ENCODE peak calls at places on chromosome 10, in eight cellular contexts. M is kidney epithelial cell, P is GM23248, N is A673, T is BJ, X is HCT116, G is SK-N-SH, R is tibial artery. U is an unnamed sample.

GRCh38 chr10:34348917-34349509 is 466.1 kb downstream of the PARD3 start:
- DNase-seq in M (no peak), P (no peak), N (peak; percentile 33), T (no peak), X (no peak), G (no peak), R (no peak), U (no peak)

GRCh38 chr10:43594944-43595589 is 11.2 kb upstream of the ZNF485 start:
- DNase-seq in M (no peak), P (peak; percentile 41), N (no peak), T (no peak), X (no peak), G (no peak), R (no peak), U (no peak)

GRCh38 chr10:5809541-5810154 is 3.6 kb downstream of the GDI2 start:
- DNase-seq in M (no peak), P (no peak), N (no peak), T (no peak), X (no peak), G (no peak), R (no peak), U (no peak)

GRCh38 chr10:12826800-12827372 is 174.6 kb downstream of the CCDC3 start:
- DNase-seq in M (no peak), P (no peak), N (peak; percentile 25), T (no peak), X (no peak), G (no peak), R (no peak), U (no peak)

GRCh38 chr10:71206911-71207310 is 5.5 kb upstream of the UNC5B start:
- DNase-seq in M (no peak), P (no peak), N (no peak), T (no peak), X (no peak), G (no peak), R (no peak), U (no peak)

GRCh38 chr10:15808204-15808797 is 52.0 kb downstream of the MINDY3 start:
- DNase-seq in M (no peak), P (no peak), N (no peak), T (no peak), X (no peak), G (no peak), R (no peak), U (no peak)

GRCh38 chr10:79206300-79207095 is 137.7 kb downstream of the ZMIZ1 start:
- DNase-seq in M (no peak), P (no peak), N (no peak), T (no peak), X (no peak), G (no peak), R (no peak), U (no peak)

GRCh38 chr10:129744134-129744895 is 219.8 kb downstream of the EBF3 start:
- DNase-seq in M (no peak), P (no peak), N (no peak), T (no peak), X (no peak), G (no peak), R (no peak), U (no peak)

GRCh38 chr10:33412261-33413092 is 78.0 kb upstream of the NRP1 start:
- DNase-seq in M (peak; percentile 69), P (peak; percentile 98), N (no peak), T (peak; percentile 54), X (no peak), G (no peak), R (peak; percentile 69), U (no peak)

GRCh38 chr10:60237977-60238376 is 151.7 kb downstream of the ANK3 start:
- DNase-seq in M (no peak), P (peak; percentile 40), N (no peak), T (no peak), X (no peak), G (no peak), R (no peak), U (no peak)

GRCh38 chr10:97888641-97889262 is 39.1 kb downstream of the GOLGA7B start:
- DNase-seq in M (peak; percentile 67), P (peak; percentile 78), N (peak; percentile 53), T (no peak), X (peak; percentile 58), G (peak; percentile 88), R (no peak), U (peak; percentile 93)

GRCh38 chr10:35632027-35632426 is 10.1 kb downstream of the FZD8 start:
- DNase-seq in M (no peak), P (no peak), N (no peak), T (no peak), X (no peak), G (no peak), R (no peak), U (no peak)

GRCh38 chr10:103696411-103697145 is 158.8 kb downstream of the SH3PXD2A start:
- DNase-seq in M (peak; percentile 77), P (peak; percentile 98), N (peak; percentile 82), T (peak; percentile 77), X (peak; percentile 83), G (peak; percentile 46), R (peak; percentile 59), U (peak; percentile 89)
- H3K4me3 ChIP-seq in M (no peak overlapping the region), P (peak overlapping the region; percentile 17), N (no peak overlapping the region), T (no peak overlapping the region), X (peak overlapping the region; percentile 38), G (no peak overlapping the region), R (no peak overlapping the region), U (no peak overlapping the region)

GRCh38 chr10:24531439-24531838 is 192.2 kb downstream of the ARHGAP21 start:
- DNase-seq in M (no peak), P (no peak), N (no peak), T (no peak), X (no peak), G (no peak), R (no peak), U (no peak)
- H3K36me3 ChIP-seq in M (no peaks in the 10 kb centered on the region), P (peaks cover 21% of the 10 kb centered on the region), N (peaks cover 97% of the 10 kb centered on the region), T (peaks cover 1% of the 10 kb centered on the region), X (no peaks in the 10 kb centered on the region), G (peaks cover 37% of the 10 kb centered on the region), R (peaks cover 57% of the 10 kb centered on the region), U (peaks cover 2% of the 10 kb centered on the region)

DNA sequence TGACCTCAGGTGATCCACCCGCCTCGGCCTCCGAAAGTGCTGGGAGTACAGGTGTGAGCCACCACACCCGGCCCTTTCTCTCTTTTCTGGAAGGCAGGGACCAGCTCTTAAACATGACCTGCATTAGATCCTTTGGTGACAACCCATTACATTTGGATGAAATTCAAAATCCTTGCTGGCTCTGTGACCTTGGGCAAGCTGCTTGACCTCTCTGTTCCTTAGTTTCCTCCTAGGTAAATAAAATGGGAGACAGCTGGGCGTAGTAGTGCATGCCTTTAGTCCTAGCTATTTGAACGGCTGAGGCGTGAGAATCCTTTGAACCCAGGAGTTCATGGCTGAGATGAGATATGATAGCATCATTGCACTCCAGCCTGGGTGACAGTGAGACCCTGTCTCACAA is 23.7 kb downstream of the LDB1 start:
- DNase-seq in M (no peak), P (no peak), N (no peak), T (no peak), X (no peak), G (no peak), R (no peak), U (no peak)
- H3K4me3 ChIP-seq in M (no peak overlapping the region), P (no peak overlapping the region), N (no peak overlapping the region), T (no peak overlapping the region), X (no peak overlapping the region), G (no peak overlapping the region), R (no peak overlapping the region), U (no peak overlapping the region)

GRCh38 chr10:132564690-132565089 is 27.1 kb downstream of the INPP5A start:
- DNase-seq in M (no peak), P (no peak), N (no peak), T (no peak), X (no peak), G (no peak), R (no peak), U (peak; percentile 27)
- H3K36me3 ChIP-seq in M (no peaks in the 10 kb centered on the region), P (no peaks in the 10 kb centered on the region), N (no peaks in the 10 kb centered on the region), T (no peaks in the 10 kb centered on the region), X (no peaks in the 10 kb centered on the region), G (no peaks in the 10 kb centered on the region), R (no peaks in the 10 kb centered on the region), U (no peaks in the 10 kb centered on the region)

GRCh38 chr10:105253843-105254242 is 612.8 kb downstream of the SORCS3 start:
- DNase-seq in M (no peak), P (no peak), N (no peak), T (no peak), X (no peak), G (peak; percentile 55), R (no peak), U (no peak)

GRCh38 chr10:105247831-105248499 is 606.9 kb downstream of the SORCS3 start:
- DNase-seq in M (no peak), P (no peak), N (no peak), T (no peak), X (no peak), G (no peak), R (no peak), U (no peak)

GRCh38 chr10:105258036-105258673 is 617.1 kb downstream of the SORCS3 start:
- DNase-seq in M (no peak), P (no peak), N (no peak), T (no peak), X (no peak), G (no peak), R (no peak), U (no peak)

GRCh38 chr10:105258674-105259065 is 617.6 kb downstream of the SORCS3 start:
- DNase-seq in M (no peak), P (no peak), N (no peak), T (no peak), X (no peak), G (no peak), R (no peak), U (no peak)

DNA sequence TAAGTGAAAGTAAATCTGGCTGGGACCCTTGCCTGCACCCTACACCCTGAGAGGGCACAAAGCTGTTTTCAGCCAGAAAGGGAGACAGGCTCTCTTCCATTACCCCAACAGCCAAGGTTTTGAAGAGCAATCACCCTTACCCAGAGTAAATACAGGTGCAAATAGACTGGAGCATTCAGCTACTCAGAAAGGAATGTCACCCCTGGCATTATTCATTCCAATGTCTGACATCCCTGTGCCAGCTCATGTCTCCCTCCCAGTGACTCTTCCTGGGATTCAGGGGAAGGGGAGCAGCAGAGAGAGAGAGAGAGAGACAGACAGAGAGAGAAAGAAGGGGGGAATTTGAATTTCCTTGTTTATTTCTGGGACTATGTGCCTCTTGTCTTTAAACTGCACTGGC is 611.8 kb downstream of the SORCS3 start:
- DNase-seq in M (peak; percentile 25), P (no peak), N (no peak), T (no peak), X (no peak), G (no peak), R (no peak), U (peak; percentile 6)
- H3K4me3 ChIP-seq in M (no peak overlapping the region), P (no peak overlapping the region), N (no peak overlapping the region), T (no peak overlapping the region), X (no peak overlapping the region), G (no peak overlapping the region), R (no peak overlapping the region), U (no peak overlapping the region)

DNA sequence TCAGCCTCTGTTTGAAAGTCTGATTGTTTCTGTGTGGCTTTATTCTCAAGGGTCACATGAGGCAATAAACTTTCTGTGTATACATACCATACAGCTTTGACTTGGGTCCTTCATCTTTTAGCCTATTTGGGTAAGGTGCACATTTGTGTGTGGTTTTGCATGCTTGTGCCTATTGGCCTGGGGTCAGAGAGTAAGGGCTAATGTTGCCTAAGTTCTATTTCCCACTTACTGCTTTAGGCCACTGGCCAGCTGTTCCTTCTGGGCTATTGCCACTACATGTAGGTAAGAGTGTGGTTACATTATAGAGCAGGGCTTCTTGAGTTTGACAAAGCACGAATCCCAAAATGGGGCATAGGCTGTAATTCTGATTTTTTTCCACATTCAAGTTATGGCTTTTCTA is 21.8 kb downstream of the BBIP1 start:
- DNase-seq in M (no peak), P (no peak), N (no peak), T (no peak), X (no peak), G (no peak), R (no peak), U (no peak)
- H3K36me3 ChIP-seq in M (peaks cover 1% of the 10 kb centered on the region), P (peaks cover 36% of the 10 kb centered on the region), N (no peaks in the 10 kb centered on the region), T (peaks cover 2% of the 10 kb centered on the region), X (no peaks in the 10 kb centered on the region), G (peaks cover 77% of the 10 kb centered on the region), R (peaks cover 76% of the 10 kb centered on the region), U (no peaks in the 10 kb centered on the region)